ENCODE peak calls at places on chromosomes 13 and 19, in nine cellular contexts. A is occipital lobe; M is effector CD4-positive, alpha-beta T cell; J is hippocampal formation; G is NCI-H1092 treated with DMSO at 0.1 percent for 48 hours; Y is activated naive CD8-positive, alpha-beta T cell treated with anti-CD3 and anti-CD28 coated beads, Interleukin-2, amount 50 U/mL, for 24 hours; T is osteocyte; K is D341Med; C is stimulated activated CD4-positive, alpha-beta T cell treated with anti-CD3 and anti-CD28 coated beads, Interleukin-2, amount 100 ng/mL, for 48 hours. U is an unnamed sample.

GRCh38 chr19:8080832-8081231 is 28.3 kb downstream of the CCL25 start:
- DNase-seq in A (no peak), M (no peak), J (no peak), G (no peak), Y (no peak), T (no peak), K (peak; percentile 15), C (no peak), U (no peak)

GRCh38 chr13:111534646-111535461 is 214.4 kb downstream of the TEX29 start:
- DNase-seq in A (no peak), M (no peak), J (no peak), G (no peak), Y (no peak), T (no peak), K (no peak), C (no peak), U (no peak)

GRCh38 chr19:28980236-28980868 is 232.6 kb downstream of the UQCRFS1 start:
- DNase-seq in A (no peak), M (no peak), J (no peak), G (no peak), Y (no peak), T (no peak), K (no peak), C (no peak), U (no peak)

GRCh38 chr19:11574689-11575088 is 2.8 kb downstream of the ACP5 start:
- DNase-seq in A (no peak), M (no peak), J (no peak), G (no peak), Y (peak; percentile 29), T (no peak), K (no peak), C (no peak), U (no peak)

GRCh38 chr19:514166-514663 is 6.9 kb downstream of the TPGS1 start:
- DNase-seq in A (no peak), M (no peak), J (no peak), G (no peak), Y (no peak), T (no peak), K (no peak), C (no peak), U (no peak)

GRCh38 chr19:13033819-13034611 is 38.7 kb downstream of the NFIX start:
- DNase-seq in A (peak; percentile 63), M (peak; percentile 19), J (no peak), G (peak; percentile 30), Y (peak; percentile 70), T (no peak), K (peak; percentile 78), C (no peak), U (peak; percentile 68)

GRCh38 chr13:99886706-99887105 is 84.9 kb downstream of the ZIC5 start:
- DNase-seq in A (no peak), M (no peak), J (no peak), G (no peak), Y (no peak), T (no peak), K (no peak), C (no peak), U (no peak)

GRCh38 chr19:33752945-33753344 is 43.7 kb upstream of the KCTD15 start:
- DNase-seq in A (no peak), M (no peak), J (no peak), G (no peak), Y (no peak), T (no peak), K (no peak), C (no peak), U (no peak)

GRCh38 chr19:10433131-10433536 is 12.8 kb downstream of the PDE4A start:
- DNase-seq in A (no peak), M (no peak), J (no peak), G (no peak), Y (peak; percentile 35), T (no peak), K (no peak), C (no peak), U (no peak)

GRCh38 chr19:55305983-55306562 is 19.1 kb downstream of the TMEM150B start:
- DNase-seq in A (no peak), M (no peak), J (no peak), G (no peak), Y (no peak), T (no peak), K (no peak), C (no peak), U (no peak)

GRCh38 chr19:36524617-36525016 is 3.5 kb downstream of the ZNF260 start:
- DNase-seq in A (no peak), M (no peak), J (no peak), G (no peak), Y (no peak), T (no peak), K (no peak), C (no peak), U (no peak)

GRCh38 chr19:12331211-12331941 is 2.1 kb downstream of the ZNF563 start:
- DNase-seq in A (no peak), M (peak; percentile 40), J (no peak), G (no peak), Y (peak; percentile 86), T (no peak), K (no peak), C (peak; percentile 63), U (no peak)

GRCh38 chr13:77033717-77034302 is 6.9 kb upstream of the FBXL3 start:
- DNase-seq in A (no peak), M (no peak), J (no peak), G (no peak), Y (no peak), T (no peak), K (no peak), C (no peak), U (no peak)

GRCh38 chr19:13839193-13839937 is 37.6 kb upstream of the NANOS3 start:
- DNase-seq in A (peak; percentile 60), M (peak; percentile 75), J (peak; percentile 11), G (no peak), Y (peak; percentile 90), T (peak; percentile 94), K (peak; percentile 23), C (peak; percentile 79), U (peak; percentile 52)

GRCh38 chr19:17957149-17957849 is 9.6 kb upstream of the KCNN1 start:
- DNase-seq in A (no peak), M (no peak), J (no peak), G (no peak), Y (no peak), T (no peak), K (no peak), C (no peak), U (no peak)

U was measured in NCI-H82.